ENCODE peak calls at places on chromosomes 13 and 19, in nine cellular contexts. One of them, this sample, is unnamed.

GRCh38 chr13:97367427-97367826 is 66.5 kb upstream of the RAP2A start:
- DNase-seq in colonic mucosa: no peak
- DNase-seq in Peyer's patch: no peak
- DNase-seq in IMR-90: peak; percentile 78
- DNase-seq in mucosa of descending colon: no peak
- DNase-seq in OCI-LY7: no peak
- DNase-seq in thoracic aorta: no peak
- DNase-seq in adrenal gland: no peak
- DNase-seq in tibial artery: no peak
- DNase-seq in this sample: no peak

GRCh38 chr13:45219123-45219891 is 18.5 kb upstream of the KCTD4 start:
- DNase-seq in thoracic aorta: no peak
- DNase-seq in mucosa of descending colon: no peak
- DNase-seq in Peyer's patch: no peak
- DNase-seq in colonic mucosa: no peak
- DNase-seq in IMR-90: no peak
- DNase-seq in adrenal gland: no peak
- DNase-seq in OCI-LY7: no peak
- DNase-seq in tibial artery: no peak
- DNase-seq in this sample: no peak

GRCh38 chr19:47239610-47240296 is 8.8 kb upstream of the BBC3 start:
- DNase-seq in adrenal gland: peak; percentile 76
- DNase-seq in IMR-90: peak; percentile 47
- DNase-seq in OCI-LY7: no peak
- DNase-seq in mucosa of descending colon: peak; percentile 66
- DNase-seq in tibial artery: no peak
- DNase-seq in Peyer's patch: peak; percentile 41
- DNase-seq in colonic mucosa: no peak
- DNase-seq in thoracic aorta: no peak
- DNase-seq in this sample: peak; percentile 58

GRCh38 chr13:35309711-35310110 is 166.8 kb downstream of the MAB21L1 start:
- DNase-seq in mucosa of descending colon: no peak
- DNase-seq in Peyer's patch: no peak
- DNase-seq in IMR-90: no peak
- DNase-seq in OCI-LY7: no peak
- DNase-seq in colonic mucosa: no peak
- DNase-seq in thoracic aorta: no peak
- DNase-seq in tibial artery: no peak
- DNase-seq in adrenal gland: no peak
- DNase-seq in this sample: no peak

GRCh38 chr13:25114220-25114619 is 18.3 kb downstream of the PABPC3 start:
- DNase-seq in Peyer's patch: peak; percentile 28
- DNase-seq in mucosa of descending colon: peak; percentile 73
- DNase-seq in adrenal gland: peak; percentile 68
- DNase-seq in IMR-90: peak; percentile 69
- DNase-seq in tibial artery: peak; percentile 46
- DNase-seq in OCI-LY7: peak; percentile 79
- DNase-seq in thoracic aorta: no peak
- DNase-seq in colonic mucosa: peak; percentile 64
- DNase-seq in this sample: peak; percentile 71

GRCh38 chr13:31896427-31896826 is 135.1 kb upstream of the FRY start:
- DNase-seq in thoracic aorta: no peak
- DNase-seq in colonic mucosa: no peak
- DNase-seq in tibial artery: peak; percentile 48
- DNase-seq in adrenal gland: no peak
- DNase-seq in OCI-LY7: no peak
- DNase-seq in IMR-90: peak; percentile 63
- DNase-seq in Peyer's patch: no peak
- DNase-seq in mucosa of descending colon: no peak
- DNase-seq in this sample: no peak

GRCh38 chr19:31555634-31556215 is 206.5 kb upstream of the TSHZ3 start:
- DNase-seq in IMR-90: no peak
- DNase-seq in mucosa of descending colon: no peak
- DNase-seq in tibial artery: no peak
- DNase-seq in thoracic aorta: no peak
- DNase-seq in Peyer's patch: no peak
- DNase-seq in colonic mucosa: no peak
- DNase-seq in adrenal gland: no peak
- DNase-seq in OCI-LY7: no peak
- DNase-seq in this sample: no peak

GRCh38 chr13:113145911-113146598 is 12.4 kb upstream of the PROZ start:
- DNase-seq in OCI-LY7: no peak
- DNase-seq in tibial artery: no peak
- DNase-seq in IMR-90: no peak
- DNase-seq in colonic mucosa: no peak
- DNase-seq in adrenal gland: no peak
- DNase-seq in thoracic aorta: no peak
- DNase-seq in Peyer's patch: no peak
- DNase-seq in mucosa of descending colon: no peak
- DNase-seq in this sample: no peak

GRCh38 chr19:31118292-31118925 is 230.8 kb downstream of the TSHZ3 start:
- DNase-seq in Peyer's patch: no peak
- DNase-seq in OCI-LY7: no peak
- DNase-seq in adrenal gland: no peak
- DNase-seq in mucosa of descending colon: no peak
- DNase-seq in tibial artery: peak; percentile 23
- DNase-seq in colonic mucosa: no peak
- DNase-seq in IMR-90: no peak
- DNase-seq in thoracic aorta: no peak
- DNase-seq in this sample: no peak

DNA sequence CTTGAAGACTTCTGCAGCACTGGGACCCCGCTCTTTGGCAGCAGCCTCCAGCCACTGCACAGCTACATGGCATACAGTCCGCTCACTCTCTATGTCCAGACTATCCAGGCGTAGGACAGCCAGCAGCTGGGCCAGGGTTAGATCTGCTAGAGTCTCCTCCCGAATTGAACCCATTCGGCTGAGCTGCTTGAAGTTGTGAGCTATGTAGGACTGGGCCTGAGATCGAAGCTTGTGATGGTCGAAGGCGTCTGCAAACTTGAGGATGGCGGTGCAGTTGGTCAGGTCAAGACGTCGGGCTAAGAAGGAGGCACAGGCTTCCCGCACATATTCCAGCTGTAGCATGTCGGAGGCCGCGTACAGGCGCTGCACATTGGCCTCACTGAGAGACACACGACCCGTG is 900 bp downstream of the KBTBD7 start:
- DNase-seq in OCI-LY7: no peak
- DNase-seq in colonic mucosa: no peak
- DNase-seq in mucosa of descending colon: no peak
- DNase-seq in adrenal gland: no peak
- DNase-seq in IMR-90: no peak
- DNase-seq in Peyer's patch: no peak
- DNase-seq in thoracic aorta: no peak
- DNase-seq in tibial artery: no peak
- DNase-seq in this sample: no peak
- H3K4me3 ChIP-seq in OCI-LY7: peak overlapping the region; percentile 70
- H3K4me3 ChIP-seq in colonic mucosa: peak overlapping the region; percentile 73
- H3K4me3 ChIP-seq in mucosa of descending colon: no peak overlapping the region
- H3K4me3 ChIP-seq in adrenal gland: peak overlapping the region; percentile 91
- H3K4me3 ChIP-seq in IMR-90: no peak overlapping the region
- H3K4me3 ChIP-seq in Peyer's patch: no peak overlapping the region
- H3K4me3 ChIP-seq in thoracic aorta: peak overlapping the region; percentile 71
- H3K4me3 ChIP-seq in tibial artery: peak overlapping the region; percentile 78
- H3K4me3 ChIP-seq in this sample: peak overlapping the region; percentile 70

GRCh38 chr19:18059297-18059696 is 27.4 kb downstream of the IL12RB1 start:
- DNase-seq in Peyer's patch: no peak
- DNase-seq in thoracic aorta: no peak
- DNase-seq in colonic mucosa: no peak
- DNase-seq in adrenal gland: no peak
- DNase-seq in IMR-90: no peak
- DNase-seq in tibial artery: no peak
- DNase-seq in mucosa of descending colon: no peak
- DNase-seq in OCI-LY7: no peak
- DNase-seq in this sample: no peak

GRCh38 chr19:18059902-18060301 is 26.8 kb downstream of the IL12RB1 start:
- DNase-seq in adrenal gland: no peak
- DNase-seq in Peyer's patch: no peak
- DNase-seq in thoracic aorta: no peak
- DNase-seq in IMR-90: no peak
- DNase-seq in OCI-LY7: no peak
- DNase-seq in tibial artery: no peak
- DNase-seq in mucosa of descending colon: no peak
- DNase-seq in colonic mucosa: no peak
- DNase-seq in this sample: no peak

GRCh38 chr19:18060472-18060871 is 26.3 kb downstream of the IL12RB1 start:
- DNase-seq in Peyer's patch: no peak
- DNase-seq in adrenal gland: no peak
- DNase-seq in IMR-90: no peak
- DNase-seq in tibial artery: no peak
- DNase-seq in thoracic aorta: no peak
- DNase-seq in colonic mucosa: no peak
- DNase-seq in mucosa of descending colon: no peak
- DNase-seq in OCI-LY7: no peak
- DNase-seq in this sample: no peak

GRCh38 chr19:18063463-18063862 is 23.3 kb downstream of the IL12RB1 start:
- DNase-seq in Peyer's patch: no peak
- DNase-seq in thoracic aorta: no peak
- DNase-seq in tibial artery: no peak
- DNase-seq in colonic mucosa: no peak
- DNase-seq in IMR-90: no peak
- DNase-seq in mucosa of descending colon: no peak
- DNase-seq in OCI-LY7: no peak
- DNase-seq in adrenal gland: no peak
- DNase-seq in this sample: no peak

GRCh38 chr19:18062043-18062442 is 24.7 kb downstream of the IL12RB1 start:
- DNase-seq in tibial artery: no peak
- DNase-seq in Peyer's patch: no peak
- DNase-seq in thoracic aorta: no peak
- DNase-seq in mucosa of descending colon: no peak
- DNase-seq in IMR-90: no peak
- DNase-seq in colonic mucosa: no peak
- DNase-seq in adrenal gland: no peak
- DNase-seq in OCI-LY7: no peak
- DNase-seq in this sample: no peak
- H3K4me1 ChIP-seq in tibial artery: peaks cover 11% of the 10 kb centered on the region
- H3K4me1 ChIP-seq in Peyer's patch: peaks cover 9% of the 10 kb centered on the region
- H3K4me1 ChIP-seq in thoracic aorta: peaks cover 8% of the 10 kb centered on the region
- H3K4me1 ChIP-seq in mucosa of descending colon: peaks cover 6% of the 10 kb centered on the region
- H3K4me1 ChIP-seq in IMR-90: peaks cover 5% of the 10 kb centered on the region
- H3K4me1 ChIP-seq in colonic mucosa: no peaks in the 10 kb centered on the region
- H3K4me1 ChIP-seq in adrenal gland: peaks cover 6% of the 10 kb centered on the region
- H3K4me1 ChIP-seq in OCI-LY7: peaks cover 17% of the 10 kb centered on the region
- H3K4me1 ChIP-seq in this sample: peaks cover 14% of the 10 kb centered on the region

GRCh38 chr13:90084684-90085290 is 1262.7 kb upstream of the MIR17HG start:
- DNase-seq in adrenal gland: no peak
- DNase-seq in tibial artery: no peak
- DNase-seq in Peyer's patch: no peak
- DNase-seq in thoracic aorta: no peak
- DNase-seq in IMR-90: no peak
- DNase-seq in colonic mucosa: no peak
- DNase-seq in OCI-LY7: no peak
- DNase-seq in mucosa of descending colon: no peak
- DNase-seq in this sample: no peak
- H3K4me3 ChIP-seq in adrenal gland: no peak overlapping the region
- H3K4me3 ChIP-seq in tibial artery: no peak overlapping the region
- H3K4me3 ChIP-seq in Peyer's patch: no peak overlapping the region
- H3K4me3 ChIP-seq in thoracic aorta: no peak overlapping the region
- H3K4me3 ChIP-seq in IMR-90: no peak overlapping the region
- H3K4me3 ChIP-seq in colonic mucosa: no peak overlapping the region
- H3K4me3 ChIP-seq in OCI-LY7: no peak overlapping the region
- H3K4me3 ChIP-seq in mucosa of descending colon: no peak overlapping the region
- H3K4me3 ChIP-seq in this sample: no peak overlapping the region

GRCh38 chr19:18423258-18424020 is 4.2 kb downstream of the SSBP4 start:
- DNase-seq in colonic mucosa: no peak
- DNase-seq in Peyer's patch: no peak
- DNase-seq in tibial artery: no peak
- DNase-seq in adrenal gland: peak; percentile 22
- DNase-seq in mucosa of descending colon: no peak
- DNase-seq in IMR-90: no peak
- DNase-seq in thoracic aorta: no peak
- DNase-seq in OCI-LY7: no peak
- DNase-seq in this sample: no peak
- H3K4me1 ChIP-seq in colonic mucosa: peaks cover 15% of the 10 kb centered on the region
- H3K4me1 ChIP-seq in Peyer's patch: peaks cover 36% of the 10 kb centered on the region
- H3K4me1 ChIP-seq in tibial artery: peaks cover 61% of the 10 kb centered on the region
- H3K4me1 ChIP-seq in adrenal gland: peaks cover 20% of the 10 kb centered on the region
- H3K4me1 ChIP-seq in mucosa of descending colon: peaks cover 32% of the 10 kb centered on the region
- H3K4me1 ChIP-seq in IMR-90: peaks cover 18% of the 10 kb centered on the region
- H3K4me1 ChIP-seq in thoracic aorta: peaks cover 71% of the 10 kb centered on the region
- H3K4me1 ChIP-seq in OCI-LY7: peaks cover 72% of the 10 kb centered on the region
- H3K4me1 ChIP-seq in this sample: peaks cover 74% of the 10 kb centered on the region

GRCh38 chr19:17687141-17687856 is 855 bp downstream of the UNC13A start:
- DNase-seq in adrenal gland: no peak
- DNase-seq in mucosa of descending colon: no peak
- DNase-seq in tibial artery: no peak
- DNase-seq in thoracic aorta: no peak
- DNase-seq in OCI-LY7: no peak
- DNase-seq in colonic mucosa: no peak
- DNase-seq in IMR-90: no peak
- DNase-seq in Peyer's patch: no peak
- DNase-seq in this sample: no peak

GRCh38 chr19:17685451-17686026 is 2.6 kb downstream of the UNC13A start:
- DNase-seq in IMR-90: no peak
- DNase-seq in adrenal gland: no peak
- DNase-seq in colonic mucosa: no peak
- DNase-seq in tibial artery: no peak
- DNase-seq in OCI-LY7: no peak
- DNase-seq in thoracic aorta: no peak
- DNase-seq in mucosa of descending colon: no peak
- DNase-seq in Peyer's patch: no peak
- DNase-seq in this sample: no peak

GRCh38 chr19:17687857-17688784 is at the start of gene UNC13A:
- DNase-seq in adrenal gland: peak; percentile 71
- DNase-seq in OCI-LY7: no peak
- DNase-seq in IMR-90: peak; percentile 29
- DNase-seq in tibial artery: no peak
- DNase-seq in colonic mucosa: peak; percentile 26
- DNase-seq in thoracic aorta: no peak
- DNase-seq in Peyer's patch: no peak
- DNase-seq in mucosa of descending colon: peak; percentile 54
- DNase-seq in this sample: peak; percentile 37

GRCh38 chr19:17686027-17686511 is 2.1 kb downstream of the UNC13A start:
- DNase-seq in mucosa of descending colon: no peak
- DNase-seq in adrenal gland: peak; percentile 21
- DNase-seq in thoracic aorta: no peak
- DNase-seq in IMR-90: no peak
- DNase-seq in colonic mucosa: no peak
- DNase-seq in OCI-LY7: no peak
- DNase-seq in Peyer's patch: no peak
- DNase-seq in tibial artery: no peak
- DNase-seq in this sample: no peak

GRCh38 chr19:17686592-17687042 is 1.5 kb downstream of the UNC13A start:
- DNase-seq in colonic mucosa: peak; percentile 20
- DNase-seq in Peyer's patch: no peak
- DNase-seq in OCI-LY7: no peak
- DNase-seq in adrenal gland: peak; percentile 45
- DNase-seq in IMR-90: no peak
- DNase-seq in thoracic aorta: no peak
- DNase-seq in tibial artery: no peak
- DNase-seq in mucosa of descending colon: no peak
- DNase-seq in this sample: no peak
- H3K4me3 ChIP-seq in colonic mucosa: no peak overlapping the region
- H3K4me3 ChIP-seq in Peyer's patch: no peak overlapping the region
- H3K4me3 ChIP-seq in OCI-LY7: no peak overlapping the region
- H3K4me3 ChIP-seq in adrenal gland: no peak overlapping the region
- H3K4me3 ChIP-seq in IMR-90: peak overlapping the region; percentile 7
- H3K4me3 ChIP-seq in thoracic aorta: peak overlapping the region; percentile 63
- H3K4me3 ChIP-seq in tibial artery: peak overlapping the region; percentile 9
- H3K4me3 ChIP-seq in mucosa of descending colon: no peak overlapping the region
- H3K4me3 ChIP-seq in this sample: no peak overlapping the region

This sample was measured in stomach.